ENCODE peak calls at places on chromosomes 5 and 9, in nine cellular contexts. A, S, P, I, Y, R, W, O and X are unnamed samples.

GRCh38 chr5:132050661-132051371 is 9.6 kb upstream of the IL3 start:
- DNase-seq in W (no peak), I (no peak), A (peak; percentile 15), S (no peak), R (no peak), O (no peak), Y (no peak), P (no peak), X (no peak)

GRCh38 chr9:10612649-10613398 is at the start of gene PTPRD:
- DNase-seq in Y (peak; percentile 60), S (no peak), I (peak; percentile 56), P (peak; percentile 32), A (peak; percentile 71), R (no peak), O (no peak), W (no peak), X (no peak)

GRCh38 chr9:121778252-121779225 is 127.1 kb downstream of the DAB2IP start:
- DNase-seq in A (no peak), Y (no peak), W (no peak), O (peak; percentile 47), R (no peak), S (no peak), I (no peak), P (no peak), X (no peak)

GRCh38 chr5:38258037-38258318 is 381 bp upstream of the EGFLAM start:
- DNase-seq in Y (no peak), I (no peak), P (no peak), A (no peak), O (no peak), R (no peak), S (no peak), W (no peak), X (no peak)

GRCh38 chr5:144944936-144945335 is 774.3 kb downstream of the KCTD16 start:
- DNase-seq in R (no peak), O (no peak), W (no peak), P (no peak), A (no peak), S (no peak), Y (no peak), I (no peak), X (no peak)

GRCh38 chr5:36894950-36895349 is 18.4 kb downstream of the NIPBL start:
- DNase-seq in I (no peak), W (no peak), Y (no peak), P (no peak), S (no peak), A (no peak), O (no peak), R (no peak), X (no peak)

GRCh38 chr5:73367650-73368049 is 80.9 kb downstream of the FOXD1 start:
- DNase-seq in Y (no peak), W (no peak), P (no peak), R (no peak), A (no peak), O (peak; percentile 31), I (no peak), S (no peak), X (no peak)

GRCh38 chr9:113755433-113755832 is 120.7 kb upstream of the ZNF618 start:
- DNase-seq in I (no peak), P (no peak), A (no peak), S (no peak), Y (no peak), R (no peak), W (no peak), O (no peak), X (no peak)

GRCh38 chr5:136132087-136132486 is 558 bp upstream of the SMAD5 start:
- DNase-seq in P (peak; percentile 6), A (no peak), O (no peak), W (no peak), R (peak; percentile 67), Y (no peak), S (no peak), I (no peak), X (no peak)

GRCh38 chr5:57993866-57994265 is 466.0 kb downstream of the PLK2 start:
- DNase-seq in P (no peak), I (peak; percentile 35), Y (no peak), S (no peak), R (no peak), W (no peak), O (no peak), A (no peak), X (no peak)

GRCh38 chr5:137636076-137636475 is 99.8 kb downstream of the KLHL3 start:
- DNase-seq in S (no peak), R (no peak), I (no peak), W (no peak), O (no peak), Y (no peak), A (no peak), P (no peak), X (no peak)

GRCh38 chr5:150298701-150299451 is 3.8 kb downstream of the ARSI start:
- DNase-seq in R (peak; percentile 84), W (peak; percentile 98), Y (no peak), P (no peak), O (peak; percentile 99), I (peak; percentile 97), S (no peak), A (no peak), X (peak; percentile 73)

GRCh38 chr5:69492391-69493234 is at the start of gene OCLN:
- DNase-seq in Y (peak; percentile 82), P (peak; percentile 78), S (no peak), I (peak; percentile 89), W (no peak), R (no peak), O (no peak), A (peak; percentile 94), X (no peak)

DNA sequence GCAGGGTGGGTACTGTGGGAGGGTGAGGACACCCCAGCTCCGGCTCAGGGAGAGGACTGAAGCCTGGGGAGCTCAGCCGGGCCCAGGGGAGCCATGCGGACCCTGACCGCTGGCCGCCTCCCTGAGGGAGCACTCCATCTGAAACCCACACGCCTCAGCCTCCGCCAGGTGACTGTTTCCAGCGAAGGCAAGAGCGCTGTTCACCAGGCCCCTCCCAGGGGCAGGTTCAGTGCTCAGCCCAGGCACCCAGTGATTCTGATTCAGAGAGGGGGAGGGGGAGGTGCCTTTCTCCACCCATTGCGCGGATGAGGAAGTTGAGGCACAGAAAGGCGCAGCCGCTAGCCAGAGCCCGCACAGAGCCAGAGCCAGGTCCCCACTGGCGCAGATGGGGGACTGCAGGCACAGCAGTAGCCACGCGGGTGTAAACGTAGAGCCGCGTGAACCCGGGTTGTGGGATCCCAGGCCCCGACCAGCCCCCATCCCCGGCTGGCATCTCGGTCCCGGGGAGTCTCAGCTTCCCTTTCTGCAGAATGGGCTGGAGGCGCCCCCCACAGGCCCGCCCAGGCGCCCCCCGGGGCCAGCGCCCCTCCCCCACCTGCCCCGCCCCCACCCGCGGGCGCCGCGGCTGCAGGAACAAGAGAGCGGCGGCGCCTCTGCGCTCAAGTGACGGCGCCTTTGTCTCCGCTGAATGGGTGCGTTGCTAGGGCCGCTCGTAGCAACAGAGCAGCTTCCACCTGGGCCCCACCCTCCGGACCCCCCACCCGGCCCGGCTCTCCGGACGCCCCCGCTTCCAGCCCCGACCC is 27.2 kb downstream of the ADGRD2 start:
- DNase-seq in I (peak; percentile 12), S (no peak), R (no peak), W (no peak), Y (no peak), P (no peak), O (no peak), A (peak; percentile 61), X (no peak)
- TF ChIP-seq CTCF in I (no peak), S (no peak), R (no peak), W (no peak), Y (no peak), P (no peak), O (no peak), A (peak; percentile 28), X (no peak)

GRCh38 chr5:77970891-77971290 is 194.8 kb upstream of the TBCA start:
- DNase-seq in A (no peak), Y (no peak), O (no peak), S (no peak), I (no peak), W (no peak), R (no peak), P (no peak), X (no peak)

GRCh38 chr5:77971965-77972544 is 195.9 kb upstream of the TBCA start:
- DNase-seq in O (no peak), I (no peak), P (no peak), Y (no peak), R (no peak), S (no peak), A (no peak), W (peak; percentile 1), X (no peak)

GRCh38 chr5:77973253-77973609 is 197.1 kb upstream of the TBCA start:
- DNase-seq in S (no peak), W (no peak), Y (no peak), I (no peak), P (no peak), A (peak; percentile 73), O (no peak), R (no peak), X (no peak)

GRCh38 chr5:77974576-77974975 is 198.4 kb upstream of the TBCA start:
- DNase-seq in S (no peak), Y (no peak), P (no peak), I (no peak), A (no peak), O (no peak), W (no peak), R (no peak), X (no peak)

GRCh38 chr5:77972545-77973252 is 196.6 kb upstream of the TBCA start:
- DNase-seq in O (no peak), P (no peak), A (no peak), R (no peak), I (no peak), Y (no peak), W (no peak), S (no peak), X (no peak)
- TF ChIP-seq CTCF in O (peak; percentile 20), P (peak; percentile 24), A (no peak), R (no peak), I (peak; percentile 41), Y (no peak), W (peak; percentile 26), S (no peak), X (peak; percentile 25)

DNA sequence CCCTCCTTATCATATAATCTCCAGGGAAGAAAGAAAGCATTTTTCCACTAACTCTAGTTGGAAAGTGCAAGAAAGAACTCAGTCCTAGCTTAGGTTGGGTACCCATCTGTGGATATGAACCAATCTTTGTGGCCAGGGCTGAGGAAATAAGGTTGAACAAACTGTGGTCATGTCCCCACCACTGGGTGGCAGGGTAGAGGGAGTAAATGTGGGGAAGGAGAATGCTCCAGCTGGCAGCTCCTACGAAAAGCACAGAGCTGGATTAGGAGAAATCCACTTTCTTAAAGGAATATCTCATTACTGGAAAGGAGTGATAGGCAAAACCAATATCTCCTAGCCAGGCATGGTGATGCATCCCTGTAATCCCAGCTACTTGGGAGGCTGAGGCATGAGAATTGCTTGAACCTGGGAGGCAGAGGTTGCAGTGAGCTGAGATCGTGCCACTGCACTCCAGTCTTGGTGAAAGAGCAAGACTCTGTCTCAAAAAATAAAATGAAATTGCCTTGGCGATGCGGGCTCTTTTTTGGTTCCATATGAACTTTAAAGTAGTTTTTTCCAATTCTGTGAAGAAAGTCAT is 175.1 kb downstream of the CCDC192 start:
- DNase-seq in P (peak; percentile 36), S (no peak), O (peak; percentile 54), A (peak; percentile 52), R (no peak), W (no peak), I (peak; percentile 59), Y (peak; percentile 53), X (peak; percentile 17)
- TF ChIP-seq CTCF in P (peak; percentile 64), S (no peak), O (peak; percentile 80), A (peak; percentile 74), R (peak; percentile 14), W (peak; percentile 66), I (peak; percentile 76), Y (no peak), X (peak; percentile 60)

GRCh38 chr5:28770307-28770706 is 1731.9 kb upstream of the CDH9 start:
- DNase-seq in I (no peak), O (no peak), P (no peak), S (no peak), A (no peak), R (no peak), W (no peak), Y (no peak), X (no peak)

GRCh38 chr5:28766565-28767158 is 1728.3 kb upstream of the CDH9 start:
- DNase-seq in S (peak; percentile 5), A (no peak), P (peak; percentile 18), W (no peak), O (peak; percentile 3), R (no peak), I (peak; percentile 24), Y (no peak), X (no peak)
- TF ChIP-seq CTCF in S (no peak), A (peak; percentile 78), P (peak; percentile 28), W (no peak), O (peak; percentile 71), R (no peak), I (peak; percentile 46), Y (no peak), X (no peak)